ENCODE peak calls at places on chromosomes 4 and X, in seven cellular contexts. D is sciatic nerve, A is hepatic stellate cell, E is fibroblast of villous mesenchyme, K is activated gamma-delta T cell treated with Interleukin-2 at 50 U/mL for 16 hours, H is KBM-7, G is choroid plexus epithelial cell. T is an unnamed sample.

GRCh38 chr4:127236875-127237274 is 395.9 kb upstream of the INTU start:
- DNase-seq in D (no peak), A (no peak), E (peak), K (no peak), H (no peak), G (no peak), T (no peak)

GRCh38 chrX:50211510-50211909 is 6.9 kb downstream of the CCNB3 start:
- DNase-seq in D (no peak), A (no peak), E (peak), K (no peak), H (peak), G (peak), T (no peak)

GRCh38 chr4:116585240-116585639 is 500.1 kb downstream of the TRAM1L1 start:
- DNase-seq in D (no peak), A (no peak), E (no peak), K (no peak), H (no peak), G (no peak), T (no peak)

GRCh38 chr4:19711871-19712270 is 539.8 kb upstream of the SLIT2 start:
- DNase-seq in D (no peak), A (peak), E (peak), K (no peak), H (no peak), G (peak), T (no peak)

GRCh38 chrX:18151661-18152060 is 69.0 kb downstream of the BEND2 start:
- DNase-seq in D (no peak), A (no peak), E (no peak), K (no peak), H (no peak), G (no peak), T (no peak)

GRCh38 chr4:39044947-39045734 is 12.9 kb upstream of the TMEM156 start:
- DNase-seq in D (no peak), A (peak), E (peak), K (peak), H (peak), G (peak), T (no peak)

GRCh38 chrX:149365061-149365460 is 140.0 kb downstream of the IDS start:
- DNase-seq in D (no peak), A (no peak), E (no peak), K (no peak), H (no peak), G (peak), T (no peak)

GRCh38 chr4:159396151-159396550 is 293.3 kb downstream of the RAPGEF2 start:
- DNase-seq in D (no peak), A (no peak), E (no peak), K (no peak), H (no peak), G (no peak), T (no peak)

GRCh38 chrX:31832263-31832662 is 760.4 kb upstream of the FTHL17 start:
- DNase-seq in D (no peak), A (no peak), E (no peak), K (no peak), H (no peak), G (no peak), T (no peak)

GRCh38 chrX:22395372-22395771 is 122.7 kb downstream of the CBLL2 start:
- DNase-seq in D (no peak), A (no peak), E (peak), K (no peak), H (no peak), G (peak), T (no peak)

GRCh38 chrX:22952011-22952410 is 47.7 kb upstream of the DDX53 start:
- DNase-seq in D (no peak), A (peak), E (peak), K (no peak), H (no peak), G (peak), T (no peak)

GRCh38 chrX:147900349-147900748 is 11.4 kb upstream of the FMR1 start:
- DNase-seq in D (no peak), A (no peak), E (no peak), K (no peak), H (no peak), G (no peak), T (no peak)